ENCODE peak calls at places on chromosomes 12 and 14, in eight cellular contexts. One of them, this sample, is unnamed.
A peak's percentile ranks its signal among the peaks of the same experiment; 100 is the strongest.

GRCh38 chr14:104750658-104751057 is 2.3 kb upstream of the SIVA1 start:
- DNase-seq in psoas muscle: peak; percentile 32
- DNase-seq in PC-9: no peak
- DNase-seq in Panc1: no peak
- DNase-seq in fibroblast of lung: no peak
- DNase-seq in right atrium auricular region: no peak
- DNase-seq in CD8-positive, alpha-beta T cell: no peak
- DNase-seq in ovary: no peak
- DNase-seq in this sample: no peak

GRCh38 chr12:76272292-76272691 is 75.9 kb downstream of the BBS10 start:
- DNase-seq in psoas muscle: no peak
- DNase-seq in PC-9: no peak
- DNase-seq in Panc1: no peak
- DNase-seq in fibroblast of lung: no peak
- DNase-seq in right atrium auricular region: no peak
- DNase-seq in CD8-positive, alpha-beta T cell: no peak
- DNase-seq in ovary: no peak
- DNase-seq in this sample: no peak

GRCh38 chr12:81079280-81080076 is 1.6 kb downstream of the ACSS3 start:
- DNase-seq in psoas muscle: no peak
- DNase-seq in PC-9: no peak
- DNase-seq in Panc1: no peak
- DNase-seq in fibroblast of lung: no peak
- DNase-seq in right atrium auricular region: no peak
- DNase-seq in CD8-positive, alpha-beta T cell: no peak
- DNase-seq in ovary: no peak
- DNase-seq in this sample: no peak

GRCh38 chr12:19643635-19644034 is 204.3 kb downstream of the AEBP2 start:
- DNase-seq in psoas muscle: no peak
- DNase-seq in PC-9: no peak
- DNase-seq in Panc1: no peak
- DNase-seq in fibroblast of lung: peak; percentile 59
- DNase-seq in right atrium auricular region: no peak
- DNase-seq in CD8-positive, alpha-beta T cell: no peak
- DNase-seq in ovary: peak; percentile 20
- DNase-seq in this sample: no peak

GRCh38 chr12:93514853-93515252 is 47.5 kb downstream of the MRPL42 start:
- DNase-seq in psoas muscle: no peak
- DNase-seq in PC-9: no peak
- DNase-seq in Panc1: peak; percentile 25
- DNase-seq in fibroblast of lung: peak; percentile 83
- DNase-seq in right atrium auricular region: no peak
- DNase-seq in CD8-positive, alpha-beta T cell: no peak
- DNase-seq in ovary: no peak
- DNase-seq in this sample: no peak

GRCh38 chr14:91244501-91244901 is at the start of gene GPR68:
- DNase-seq in psoas muscle: no peak
- DNase-seq in PC-9: no peak
- DNase-seq in Panc1: no peak
- DNase-seq in fibroblast of lung: peak; percentile 76
- DNase-seq in right atrium auricular region: peak; percentile 63
- DNase-seq in CD8-positive, alpha-beta T cell: no peak
- DNase-seq in ovary: no peak
- DNase-seq in this sample: no peak

GRCh38 chr12:12331244-12331771 is 18.7 kb downstream of the MANSC1 start:
- DNase-seq in psoas muscle: no peak
- DNase-seq in PC-9: peak; percentile 57
- DNase-seq in Panc1: no peak
- DNase-seq in fibroblast of lung: peak; percentile 78
- DNase-seq in right atrium auricular region: no peak
- DNase-seq in CD8-positive, alpha-beta T cell: no peak
- DNase-seq in ovary: no peak
- DNase-seq in this sample: no peak

GRCh38 chr14:22412936-22413411 is 176.1 kb downstream of the DAD1 start:
- DNase-seq in psoas muscle: no peak
- DNase-seq in PC-9: no peak
- DNase-seq in Panc1: no peak
- DNase-seq in fibroblast of lung: peak; percentile 91
- DNase-seq in right atrium auricular region: no peak
- DNase-seq in CD8-positive, alpha-beta T cell: no peak
- DNase-seq in ovary: no peak
- DNase-seq in this sample: no peak

GRCh38 chr12:24233519-24234246 is 284.2 kb upstream of the SOX5 start:
- DNase-seq in psoas muscle: no peak
- DNase-seq in PC-9: no peak
- DNase-seq in Panc1: no peak
- DNase-seq in fibroblast of lung: no peak
- DNase-seq in right atrium auricular region: no peak
- DNase-seq in CD8-positive, alpha-beta T cell: no peak
- DNase-seq in ovary: no peak
- DNase-seq in this sample: no peak

GRCh38 chr12:11607313-11608081 is 42.0 kb upstream of the ETV6 start:
- DNase-seq in psoas muscle: no peak
- DNase-seq in PC-9: peak; percentile 60
- DNase-seq in Panc1: no peak
- DNase-seq in fibroblast of lung: peak; percentile 76
- DNase-seq in right atrium auricular region: no peak
- DNase-seq in CD8-positive, alpha-beta T cell: no peak
- DNase-seq in ovary: no peak
- DNase-seq in this sample: no peak

GRCh38 chr12:28108599-28108998 is 81.7 kb upstream of the CCDC91 start:
- DNase-seq in psoas muscle: no peak
- DNase-seq in PC-9: no peak
- DNase-seq in Panc1: no peak
- DNase-seq in fibroblast of lung: peak; percentile 89
- DNase-seq in right atrium auricular region: no peak
- DNase-seq in CD8-positive, alpha-beta T cell: no peak
- DNase-seq in ovary: no peak
- DNase-seq in this sample: no peak

GRCh38 chr14:100825691-100826331 is at the start of gene MEG3:
- DNase-seq in psoas muscle: peak; percentile 75
- DNase-seq in PC-9: no peak
- DNase-seq in Panc1: no peak
- DNase-seq in fibroblast of lung: peak; percentile 77
- DNase-seq in right atrium auricular region: peak; percentile 70
- DNase-seq in CD8-positive, alpha-beta T cell: no peak
- DNase-seq in ovary: peak; percentile 84
- DNase-seq in this sample: no peak

GRCh38 chr12:110039085-110039807 is 9.1 kb downstream of the C12orf76 start:
- DNase-seq in psoas muscle: no peak
- DNase-seq in PC-9: peak; percentile 99
- DNase-seq in Panc1: peak; percentile 93
- DNase-seq in fibroblast of lung: peak; percentile 95
- DNase-seq in right atrium auricular region: no peak
- DNase-seq in CD8-positive, alpha-beta T cell: no peak
- DNase-seq in ovary: no peak
- DNase-seq in this sample: no peak

GRCh38 chr12:50050410-50051280 is 6.8 kb upstream of the ASIC1 start:
- DNase-seq in psoas muscle: peak; percentile 85
- DNase-seq in PC-9: no peak
- DNase-seq in Panc1: no peak
- DNase-seq in fibroblast of lung: peak; percentile 60
- DNase-seq in right atrium auricular region: peak; percentile 90
- DNase-seq in CD8-positive, alpha-beta T cell: no peak
- DNase-seq in ovary: peak; percentile 79
- DNase-seq in this sample: peak; percentile 75

GRCh38 chr12:462936-463705 is 3.4 kb downstream of the B4GALNT3 start:
- DNase-seq in psoas muscle: no peak
- DNase-seq in PC-9: peak; percentile 86
- DNase-seq in Panc1: no peak
- DNase-seq in fibroblast of lung: peak; percentile 42
- DNase-seq in right atrium auricular region: no peak
- DNase-seq in CD8-positive, alpha-beta T cell: no peak
- DNase-seq in ovary: no peak
- DNase-seq in this sample: peak; percentile 62

GRCh38 chr12:86230516-86231146 is 25.6 kb downstream of the MGAT4C start:
- DNase-seq in psoas muscle: no peak
- DNase-seq in PC-9: no peak
- DNase-seq in Panc1: peak; percentile 10
- DNase-seq in fibroblast of lung: peak; percentile 70
- DNase-seq in right atrium auricular region: no peak
- DNase-seq in CD8-positive, alpha-beta T cell: no peak
- DNase-seq in ovary: no peak
- DNase-seq in this sample: no peak

GRCh38 chr14:104634031-104634760 is 29.6 kb upstream of the TMEM179 start:
- DNase-seq in psoas muscle: no peak
- DNase-seq in PC-9: no peak
- DNase-seq in Panc1: no peak
- DNase-seq in fibroblast of lung: no peak
- DNase-seq in right atrium auricular region: no peak
- DNase-seq in CD8-positive, alpha-beta T cell: no peak
- DNase-seq in ovary: no peak
- DNase-seq in this sample: no peak

GRCh38 chr14:20986811-20987210 is 3.0 kb upstream of the METTL17 start:
- DNase-seq in psoas muscle: no peak
- DNase-seq in PC-9: peak; percentile 78
- DNase-seq in Panc1: peak; percentile 33
- DNase-seq in fibroblast of lung: peak; percentile 97
- DNase-seq in right atrium auricular region: peak; percentile 64
- DNase-seq in CD8-positive, alpha-beta T cell: no peak
- DNase-seq in ovary: no peak
- DNase-seq in this sample: no peak

GRCh38 chr14:20989464-20989786 is 355 bp upstream of the METTL17 start:
- DNase-seq in psoas muscle: no peak
- DNase-seq in PC-9: no peak
- DNase-seq in Panc1: no peak
- DNase-seq in fibroblast of lung: no peak
- DNase-seq in right atrium auricular region: no peak
- DNase-seq in CD8-positive, alpha-beta T cell: no peak
- DNase-seq in ovary: no peak
- DNase-seq in this sample: no peak

GRCh38 chr14:20989787-20990600 is at the start of gene METTL17:
- DNase-seq in psoas muscle: peak; percentile 95
- DNase-seq in PC-9: peak; percentile 88
- DNase-seq in Panc1: peak; percentile 88
- DNase-seq in fibroblast of lung: peak; percentile 98
- DNase-seq in right atrium auricular region: peak; percentile 96
- DNase-seq in CD8-positive, alpha-beta T cell: peak; percentile 65
- DNase-seq in ovary: peak; percentile 90
- DNase-seq in this sample: peak; percentile 93

DNA sequence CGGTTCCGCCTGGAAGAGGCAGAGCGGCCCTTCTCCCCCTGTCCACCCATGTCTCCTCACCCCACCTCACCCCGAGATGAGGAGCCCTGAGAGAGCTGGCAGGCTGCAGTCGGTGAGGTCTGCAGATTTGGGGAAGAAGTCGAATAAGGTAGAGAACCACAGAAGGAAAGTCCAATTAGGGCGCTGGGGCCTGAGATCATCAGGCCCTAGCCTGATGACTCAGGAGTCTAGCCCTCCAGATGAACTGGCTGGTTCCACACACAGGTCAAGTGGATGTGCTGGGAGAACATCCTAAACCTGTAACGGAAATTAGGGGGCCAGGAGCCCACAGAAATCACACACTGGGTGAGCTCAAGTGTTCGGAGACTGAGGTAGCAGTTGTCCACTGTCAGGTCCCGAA is 1.1 kb upstream of the METTL17 start:
- DNase-seq in psoas muscle: no peak
- DNase-seq in PC-9: no peak
- DNase-seq in Panc1: no peak
- DNase-seq in fibroblast of lung: no peak
- DNase-seq in right atrium auricular region: no peak
- DNase-seq in CD8-positive, alpha-beta T cell: no peak
- DNase-seq in ovary: peak; percentile 25
- DNase-seq in this sample: no peak
- H3K4me1 ChIP-seq in psoas muscle: peaks cover 7% of the 10 kb centered on the region
- H3K4me1 ChIP-seq in PC-9: peaks cover 24% of the 10 kb centered on the region
- H3K4me1 ChIP-seq in Panc1: peaks cover 10% of the 10 kb centered on the region
- H3K4me1 ChIP-seq in fibroblast of lung: peaks cover 6% of the 10 kb centered on the region
- H3K4me1 ChIP-seq in right atrium auricular region: peaks cover 25% of the 10 kb centered on the region
- H3K4me1 ChIP-seq in CD8-positive, alpha-beta T cell: peaks cover 18% of the 10 kb centered on the region
- H3K4me1 ChIP-seq in ovary: peaks cover 8% of the 10 kb centered on the region
- H3K4me1 ChIP-seq in this sample: peaks cover 27% of the 10 kb centered on the region

GRCh38 chr12:125773033-125773432 is 707.8 kb downstream of the AACS start:
- DNase-seq in psoas muscle: no peak
- DNase-seq in PC-9: no peak
- DNase-seq in Panc1: no peak
- DNase-seq in fibroblast of lung: peak; percentile 8
- DNase-seq in right atrium auricular region: no peak
- DNase-seq in CD8-positive, alpha-beta T cell: no peak
- DNase-seq in ovary: no peak
- DNase-seq in this sample: no peak
- H3K27me3 ChIP-seq in psoas muscle: no peaks in the 10 kb centered on the region
- H3K27me3 ChIP-seq in PC-9: no peaks in the 10 kb centered on the region
- H3K27me3 ChIP-seq in Panc1: no peaks in the 10 kb centered on the region
- H3K27me3 ChIP-seq in fibroblast of lung: no peaks in the 10 kb centered on the region
- H3K27me3 ChIP-seq in right atrium auricular region: no peaks in the 10 kb centered on the region
- H3K27me3 ChIP-seq in CD8-positive, alpha-beta T cell: no peaks in the 10 kb centered on the region
- H3K27me3 ChIP-seq in ovary: no peaks in the 10 kb centered on the region
- H3K27me3 ChIP-seq in this sample: no peaks in the 10 kb centered on the region

DNA sequence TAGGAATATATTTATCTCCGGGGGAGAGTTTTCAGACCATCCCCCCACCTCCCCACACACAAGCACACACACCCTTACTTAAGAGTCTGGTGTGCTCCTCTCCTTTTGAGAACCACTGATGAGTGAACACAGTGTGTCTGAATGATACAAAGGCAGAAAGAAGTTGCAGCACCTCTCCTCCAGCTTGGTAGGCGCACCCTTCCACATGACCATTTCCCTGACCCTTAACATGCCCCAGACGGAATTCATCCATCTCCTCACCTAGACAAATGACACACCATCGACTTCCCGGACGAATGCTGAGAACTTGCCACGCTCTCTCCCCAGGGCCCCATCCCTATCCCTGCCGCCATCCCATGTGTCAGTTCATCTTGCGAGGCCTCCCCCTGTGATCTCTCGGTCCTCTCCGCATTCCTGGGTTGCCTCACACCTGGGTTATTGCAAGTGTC is 3.9 kb downstream of the TNFRSF1A start:
- DNase-seq in psoas muscle: no peak
- DNase-seq in PC-9: no peak
- DNase-seq in Panc1: no peak
- DNase-seq in fibroblast of lung: peak; percentile 69
- DNase-seq in right atrium auricular region: no peak
- DNase-seq in CD8-positive, alpha-beta T cell: no peak
- DNase-seq in ovary: no peak
- DNase-seq in this sample: no peak
- H3K4me1 ChIP-seq in psoas muscle: peaks cover 65% of the 10 kb centered on the region
- H3K4me1 ChIP-seq in PC-9: peaks cover 77% of the 10 kb centered on the region
- H3K4me1 ChIP-seq in Panc1: peaks cover 65% of the 10 kb centered on the region
- H3K4me1 ChIP-seq in fibroblast of lung: peaks cover 53% of the 10 kb centered on the region
- H3K4me1 ChIP-seq in right atrium auricular region: peaks cover 80% of the 10 kb centered on the region
- H3K4me1 ChIP-seq in CD8-positive, alpha-beta T cell: peaks cover 72% of the 10 kb centered on the region
- H3K4me1 ChIP-seq in ovary: peaks cover 23% of the 10 kb centered on the region
- H3K4me1 ChIP-seq in this sample: peaks cover 73% of the 10 kb centered on the region

DNA sequence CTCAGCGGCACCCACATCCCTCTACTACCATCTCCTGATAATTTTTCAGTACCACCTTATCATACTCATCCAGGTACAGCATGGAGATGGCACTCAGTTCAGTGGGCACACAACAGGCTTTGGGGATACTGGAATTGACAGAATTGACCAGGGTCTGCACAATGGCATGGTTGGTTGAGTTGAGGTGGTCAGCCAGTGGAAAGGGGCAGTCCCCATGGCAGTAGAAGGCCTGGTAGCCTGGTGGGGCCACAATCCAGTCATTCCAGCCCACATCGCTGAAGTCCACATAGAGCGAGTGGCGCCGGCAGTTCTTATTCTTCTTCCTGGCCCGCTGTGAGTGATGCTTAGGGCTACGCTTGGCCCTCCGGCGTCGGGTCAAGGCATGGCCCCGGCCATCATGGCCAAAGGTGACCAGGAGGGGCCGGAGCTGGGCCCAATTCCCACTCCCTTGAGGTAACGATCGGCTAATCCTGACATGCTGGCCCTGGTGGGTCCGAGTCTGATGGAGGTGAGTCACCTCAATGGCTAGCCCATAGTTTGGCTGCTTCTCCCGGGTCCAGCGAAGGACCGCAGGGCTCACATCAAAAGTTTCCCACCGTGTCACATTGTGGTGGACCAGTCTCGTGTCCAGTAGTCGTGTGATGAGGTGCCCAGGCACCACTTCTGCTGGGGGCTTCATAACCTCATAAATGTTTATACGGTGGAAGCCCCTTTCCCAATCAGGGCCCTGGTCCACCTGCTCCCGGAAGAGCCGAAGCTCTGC is 6.4 kb downstream of the BMP4 start:
- DNase-seq in psoas muscle: no peak
- DNase-seq in PC-9: no peak
- DNase-seq in Panc1: no peak
- DNase-seq in fibroblast of lung: no peak
- DNase-seq in right atrium auricular region: no peak
- DNase-seq in CD8-positive, alpha-beta T cell: no peak
- DNase-seq in ovary: no peak
- DNase-seq in this sample: no peak
- H3K27me3 ChIP-seq in psoas muscle: no peaks in the 10 kb centered on the region
- H3K27me3 ChIP-seq in PC-9: no peaks in the 10 kb centered on the region
- H3K27me3 ChIP-seq in Panc1: peaks cover 9% of the 10 kb centered on the region
- H3K27me3 ChIP-seq in fibroblast of lung: no peaks in the 10 kb centered on the region
- H3K27me3 ChIP-seq in right atrium auricular region: no peaks in the 10 kb centered on the region
- H3K27me3 ChIP-seq in CD8-positive, alpha-beta T cell: peaks cover 6% of the 10 kb centered on the region
- H3K27me3 ChIP-seq in ovary: no peaks in the 10 kb centered on the region
- H3K27me3 ChIP-seq in this sample: peaks cover 31% of the 10 kb centered on the region